ENCODE peak calls at places on chromosomes 6 and 20, in nine cellular contexts. A is Peyer's patch, V is tibial nerve, S is adrenal gland, F is suprapubic skin, J is HCT116, L is A549, Z is uterus, K is prostate gland. R is an unnamed sample.

GRCh38 chr6:21188505-21189223 is 404.9 kb upstream of the SOX4 start:
- DNase-seq in A (no peak), V (no peak), S (no peak), F (no peak), J (no peak), L (no peak), Z (no peak), K (peak), R (no peak)

GRCh38 chr20:31712564-31713311 is 9.9 kb downstream of the BCL2L1 start:
- DNase-seq in A (peak), V (peak), S (peak), F (peak), J (peak), L (peak), Z (peak), K (peak), R (peak)

GRCh38 chr20:50267041-50267865 is 76.6 kb downstream of the CEBPB start:
- DNase-seq in A (peak), V (peak), S (peak), F (peak), J (peak), L (peak), Z (no peak), K (peak), R (no peak)

GRCh38 chr6:54448617-54449016 is 140.4 kb downstream of the TINAG start:
- DNase-seq in A (no peak), V (no peak), S (no peak), F (no peak), J (no peak), L (no peak), Z (no peak), K (no peak), R (no peak)

GRCh38 chr6:104606361-104606760 is 253.4 kb downstream of the HACE1 start:
- DNase-seq in A (no peak), V (no peak), S (no peak), F (no peak), J (no peak), L (no peak), Z (no peak), K (no peak), R (no peak)

GRCh38 chr20:3728876-3729275 is 3.6 kb upstream of the HSPA12B start:
- DNase-seq in A (no peak), V (no peak), S (no peak), F (no peak), J (no peak), L (no peak), Z (no peak), K (no peak), R (no peak)

GRCh38 chr6:11770546-11771466 is 7.8 kb downstream of the ADTRP start:
- DNase-seq in A (peak), V (peak), S (peak), F (peak), J (peak), L (peak), Z (peak), K (peak), R (peak)

GRCh38 chr20:4677846-4678245 is 43.9 kb upstream of the PRND start:
- DNase-seq in A (no peak), V (no peak), S (no peak), F (no peak), J (no peak), L (no peak), Z (no peak), K (no peak), R (no peak)

GRCh38 chr20:38134427-38135281 is 30.4 kb downstream of the TGM2 start:
- DNase-seq in A (peak), V (no peak), S (no peak), F (no peak), J (no peak), L (no peak), Z (no peak), K (no peak), R (peak)

GRCh38 chr20:47051936-47052566 is 157.4 kb downstream of the EYA2 start:
- DNase-seq in A (no peak), V (no peak), S (no peak), F (no peak), J (no peak), L (no peak), Z (no peak), K (no peak), R (no peak)

GRCh38 chr20:39795401-39796272 is 833.5 kb downstream of the DHX35 start:
- DNase-seq in A (no peak), V (no peak), S (no peak), F (no peak), J (no peak), L (no peak), Z (peak), K (no peak), R (no peak)

DNA sequence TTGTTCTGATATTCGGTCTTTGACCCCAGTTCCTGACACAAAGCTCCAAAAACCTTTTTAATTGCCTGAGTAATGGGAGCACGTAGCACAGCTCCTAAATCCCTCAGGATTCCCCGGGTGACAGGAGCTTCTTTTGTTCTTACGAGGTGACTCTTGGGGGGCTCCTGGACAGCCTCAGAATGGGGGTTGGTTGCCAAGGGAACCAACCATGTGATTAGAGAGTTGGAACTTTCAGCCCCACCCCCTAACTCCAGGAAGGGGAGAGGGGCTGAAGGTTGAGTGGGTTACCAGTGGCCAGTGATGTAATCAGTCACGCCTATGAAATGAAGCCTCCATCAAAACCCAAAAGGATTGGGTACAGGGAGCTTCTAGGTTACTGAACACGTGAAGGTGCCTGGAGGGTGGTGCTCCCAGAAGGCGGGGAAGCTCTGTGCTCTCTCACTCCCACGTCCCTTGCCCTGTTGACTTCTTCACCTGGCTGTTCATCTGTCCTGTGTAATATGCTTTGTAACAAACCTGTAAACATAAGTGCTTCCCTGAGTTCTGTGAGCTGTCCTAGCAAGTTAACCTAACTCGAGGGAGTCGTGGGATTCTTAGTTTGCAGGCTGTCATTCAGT is 89.5 kb downstream of the CHMP4B start:
- DNase-seq in A (no peak), V (no peak), S (no peak), F (no peak), J (no peak), L (no peak), Z (no peak), K (no peak), R (no peak)
- H3K27ac ChIP-seq in A (no peak), V (no peak), S (no peak), F (no peak), J (no peak), L (no peak), Z (no peak), K (no peak), R (no peak)

GRCh38 chr6:50843842-50844241 is 25.2 kb downstream of the TFAP2B start:
- DNase-seq in A (no peak), V (no peak), S (no peak), F (no peak), J (no peak), L (no peak), Z (no peak), K (no peak), R (no peak)
- TF ChIP-seq CTCF in A (no peak), V (no peak), S (no peak), F (no peak), J (no peak), L (no peak), Z (no peak), K (no peak), R (no peak)

DNA sequence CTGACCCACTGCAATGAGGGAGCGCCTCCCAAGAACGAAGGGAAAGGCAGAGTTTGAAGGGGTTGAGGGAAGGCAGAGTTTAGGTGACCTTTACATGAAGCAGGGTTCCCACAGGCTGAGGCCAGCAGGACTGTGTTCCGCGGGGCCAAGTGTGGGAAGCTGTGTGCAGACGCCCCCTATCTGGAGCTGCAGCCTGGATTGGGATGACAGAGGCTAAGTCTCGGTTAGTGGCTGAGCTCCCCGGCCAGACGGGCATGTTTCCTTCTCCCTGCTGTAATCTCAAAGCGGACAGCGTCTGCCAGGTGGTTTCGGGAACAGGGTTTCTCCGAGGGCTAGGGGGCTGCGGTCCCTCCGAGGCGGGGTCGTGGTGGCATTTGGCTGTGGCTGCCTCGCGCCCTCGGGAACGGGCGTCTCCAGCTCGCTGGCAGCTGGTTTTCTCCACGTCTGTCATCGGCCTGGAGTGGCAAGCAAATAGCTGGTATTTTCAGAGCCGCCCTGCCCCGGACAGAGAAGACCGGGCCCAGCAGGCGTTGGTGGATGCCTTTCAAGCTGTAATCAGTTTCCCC is 702 bp upstream of the PYGB start:
- DNase-seq in A (peak), V (peak), S (peak), F (no peak), J (peak), L (peak), Z (peak), K (peak), R (peak)
- TF ChIP-seq POLR2A in A (no peak), V (no peak), S (no peak), F (no peak), J (no peak), L (peak), Z (no peak), K (peak), R (no peak)

DNA sequence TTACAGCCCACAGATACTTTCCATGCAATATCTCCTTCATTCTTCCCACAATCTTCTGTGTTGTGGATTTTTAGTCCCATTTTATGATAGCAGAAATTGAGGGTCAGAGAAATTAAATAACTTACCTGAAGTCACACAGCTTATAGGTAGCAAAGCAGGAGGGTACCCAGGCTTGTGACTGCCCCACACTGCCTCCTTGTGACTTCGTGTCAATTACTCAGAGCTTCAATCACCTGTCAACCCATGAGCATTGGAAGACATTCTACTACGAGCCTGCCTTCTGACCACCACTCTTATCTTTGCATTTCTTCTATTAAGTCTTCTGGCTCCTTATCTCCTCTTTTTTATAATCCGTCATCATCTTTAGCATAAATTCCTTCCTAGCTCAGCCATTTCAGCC is 71.6 kb upstream of the NRSN1 start:
- DNase-seq in A (no peak), V (no peak), S (no peak), F (no peak), J (no peak), L (no peak), Z (no peak), K (no peak), R (no peak)
- H3K27ac ChIP-seq in A (no peak), V (no peak), S (no peak), F (no peak), J (no peak), L (no peak), Z (no peak), K (no peak), R (no peak)

GRCh38 chr6:133286765-133287164 is 45.6 kb downstream of the EYA4 start:
- DNase-seq in A (no peak), V (no peak), S (no peak), F (no peak), J (no peak), L (peak), Z (no peak), K (no peak), R (no peak)
- TF ChIP-seq CTCF in A (no peak), V (no peak), S (no peak), F (no peak), J (peak), L (peak), Z (no peak), K (no peak), R (peak)

GRCh38 chr6:158028421-158028820 is 46.8 kb downstream of the SYNJ2 start:
- DNase-seq in A (no peak), V (no peak), S (no peak), F (peak), J (no peak), L (no peak), Z (no peak), K (no peak), R (no peak)

GRCh38 chr6:158024566-158025297 is 43.1 kb downstream of the SYNJ2 start:
- DNase-seq in A (peak), V (no peak), S (no peak), F (no peak), J (no peak), L (no peak), Z (no peak), K (no peak), R (no peak)

GRCh38 chr6:158026901-158027589 is 45.4 kb downstream of the SYNJ2 start:
- DNase-seq in A (peak), V (no peak), S (no peak), F (no peak), J (no peak), L (no peak), Z (no peak), K (no peak), R (no peak)

GRCh38 chr6:158027590-158028285 is 46.1 kb downstream of the SYNJ2 start:
- DNase-seq in A (peak), V (no peak), S (no peak), F (peak), J (no peak), L (peak), Z (peak), K (no peak), R (no peak)

GRCh38 chr6:158026054-158026900 is 44.6 kb downstream of the SYNJ2 start:
- DNase-seq in A (peak), V (peak), S (peak), F (peak), J (no peak), L (peak), Z (peak), K (no peak), R (peak)
- TF ChIP-seq POLR2A in A (no peak), V (no peak), S (no peak), F (no peak), J (no peak), L (no peak), Z (no peak), K (no peak), R (no peak)

GRCh38 chr6:117512056-117512828 is 29.8 kb downstream of the DCBLD1 start:
- DNase-seq in A (no peak), V (no peak), S (no peak), F (no peak), J (no peak), L (peak), Z (no peak), K (no peak), R (no peak)
- H3K27ac ChIP-seq in A (no peak), V (no peak), S (no peak), F (no peak), J (no peak), L (peak), Z (no peak), K (no peak), R (no peak)

GRCh38 chr20:36593347-36593746 is 12.2 kb upstream of the RAB5IF start:
- DNase-seq in A (no peak), V (no peak), S (no peak), F (no peak), J (no peak), L (no peak), Z (no peak), K (no peak), R (no peak)

GRCh38 chr20:36591281-36591680 is 14.3 kb upstream of the RAB5IF start:
- DNase-seq in A (no peak), V (no peak), S (no peak), F (no peak), J (no peak), L (no peak), Z (no peak), K (no peak), R (no peak)

GRCh38 chr20:36587388-36588136 is 14.2 kb downstream of the TGIF2 start:
- DNase-seq in A (no peak), V (no peak), S (peak), F (no peak), J (no peak), L (no peak), Z (no peak), K (no peak), R (no peak)

GRCh38 chr20:36591854-36592641 is 13.5 kb upstream of the RAB5IF start:
- DNase-seq in A (no peak), V (no peak), S (peak), F (no peak), J (peak), L (no peak), Z (peak), K (peak), R (no peak)
- TF ChIP-seq CTCF in A (peak), V (peak), S (peak), F (no peak), J (peak), L (peak), Z (peak), K (peak), R (peak)

GRCh38 chr20:42603655-42604054 is 586.1 kb downstream of the PTPRT start:
- DNase-seq in A (no peak), V (no peak), S (no peak), F (no peak), J (no peak), L (no peak), Z (no peak), K (no peak), R (no peak)
- TF ChIP-seq POLR2A in A (no peak), V (no peak), S (no peak), F (no peak), J (no peak), L (no peak), Z (no peak), K (no peak), R (no peak)